ENCODE peak calls at places on chromosomes 3 and 15, in five cellular contexts. J, X, Y, A and D are unnamed samples.

GRCh38 chr3:152505926-152506325 is 237.2 kb downstream of the MBNL1 start:
- DNase-seq in J (no peak), X (no peak), Y (no peak), A (no peak), D (no peak)

GRCh38 chr3:116341381-116341780 is 103.9 kb downstream of the LSAMP start:
- DNase-seq in J (no peak), X (no peak), Y (no peak), A (no peak), D (no peak)

GRCh38 chr3:112448939-112449338 is 50.3 kb downstream of the BTLA start:
- DNase-seq in J (no peak), X (no peak), Y (no peak), A (no peak), D (no peak)

GRCh38 chr3:46261926-46262594 is 19.8 kb downstream of the CCR3 start:
- DNase-seq in J (no peak), X (no peak), Y (no peak), A (no peak), D (no peak)

GRCh38 chr3:60421749-60422467 is 829.3 kb downstream of the FHIT start:
- DNase-seq in J (no peak), X (no peak), Y (no peak), A (no peak), D (no peak)

GRCh38 chr3:89586676-89587075 is 479.3 kb downstream of the EPHA3 start:
- DNase-seq in J (no peak), X (no peak), Y (no peak), A (no peak), D (no peak)

GRCh38 chr3:125028657-125029056 is 27.1 kb downstream of the HEG1 start:
- DNase-seq in J (no peak), X (no peak), Y (no peak), A (no peak), D (no peak)

GRCh38 chr15:60582370-60583036 is 103.6 kb upstream of the ICE2 start:
- DNase-seq in J (no peak), X (no peak), Y (no peak), A (no peak), D (no peak)

GRCh38 chr3:66400381-66401156 is 100.3 kb downstream of the LRIG1 start:
- DNase-seq in J (no peak), X (peak; percentile 39), Y (no peak), A (no peak), D (no peak)

GRCh38 chr15:59380902-59381610 is 8.4 kb upstream of the MYO1E start:
- DNase-seq in J (no peak), X (no peak), Y (no peak), A (no peak), D (no peak)

GRCh38 chr3:13137808-13138565 is 64.8 kb upstream of the IQSEC1 start:
- DNase-seq in J (no peak), X (no peak), Y (no peak), A (no peak), D (no peak)